ENCODE peak calls at places on chromosomes 12 and 14, in nine cellular contexts. K, Y, Q, N, U, Z, P, R and M are unnamed samples.

GRCh38 chr12:85394809-85395208 is 114.8 kb downstream of the ALX1 start:
- DNase-seq in U (no peak), N (no peak), K (no peak), R (no peak), P (no peak), Z (no peak), Y (no peak), Q (no peak), M (no peak)

GRCh38 chr12:55974308-55974724 is 438 bp downstream of the RAB5B start:
- DNase-seq in N (peak; percentile 81), Y (peak; percentile 49), U (peak; percentile 56), Z (peak; percentile 64), R (peak; percentile 45), K (no peak), Q (no peak), P (peak; percentile 79), M (peak; percentile 52)

GRCh38 chr14:54976316-54976715 is 50.6 kb downstream of the WDHD1 start:
- DNase-seq in R (peak; percentile 71), K (no peak), Q (no peak), Y (peak; percentile 72), P (no peak), U (no peak), N (no peak), Z (no peak), M (no peak)

GRCh38 chr14:100486025-100486828 is 101.0 kb downstream of the BEGAIN start:
- DNase-seq in P (peak; percentile 89), U (peak; percentile 56), N (peak; percentile 88), R (peak; percentile 64), K (peak; percentile 93), Z (peak; percentile 70), Y (peak; percentile 39), Q (peak; percentile 89), M (peak; percentile 85)

GRCh38 chr14:23492618-23493272 is 23.2 kb downstream of the NGDN start:
- DNase-seq in Z (no peak), N (no peak), R (no peak), K (no peak), Q (no peak), Y (no peak), P (no peak), U (no peak), M (no peak)

GRCh38 chr14:99185436-99186068 is 86.4 kb downstream of the BCL11B start:
- DNase-seq in Z (no peak), R (no peak), K (no peak), Q (no peak), P (no peak), N (no peak), U (no peak), Y (no peak), M (no peak)

GRCh38 chr14:99518441-99519346 is 37.5 kb downstream of the CCNK start:
- DNase-seq in K (peak; percentile 71), Z (peak; percentile 76), Q (peak; percentile 83), U (peak; percentile 72), P (peak; percentile 82), R (peak; percentile 38), N (peak; percentile 92), Y (peak; percentile 58), M (peak; percentile 75)

GRCh38 chr14:65277580-65278270 is 134.8 kb upstream of the FUT8 start:
- DNase-seq in K (peak; percentile 28), Q (no peak), R (no peak), N (no peak), Y (no peak), U (no peak), Z (no peak), P (no peak), M (no peak)

GRCh38 chr12:79886917-79887519 is 47.9 kb downstream of the PPP1R12A start:
- DNase-seq in Y (peak; percentile 41), K (peak; percentile 42), U (peak; percentile 52), R (peak; percentile 78), Q (no peak), Z (peak; percentile 14), N (peak; percentile 86), P (peak; percentile 42), M (no peak)

GRCh38 chr14:21440857-21441256 is 15.1 kb downstream of the CHD8 start:
- DNase-seq in K (no peak), N (no peak), Y (no peak), R (no peak), Z (peak; percentile 21), Q (no peak), U (no peak), P (no peak), M (no peak)

GRCh38 chr12:48767047-48767446 is 21.8 kb downstream of the ADCY6 start:
- DNase-seq in R (no peak), Z (no peak), Y (no peak), U (no peak), N (no peak), K (no peak), P (no peak), Q (no peak), M (no peak)

GRCh38 chr12:48768147-48768546 is 20.7 kb downstream of the ADCY6 start:
- DNase-seq in N (no peak), Y (no peak), P (no peak), Q (no peak), U (no peak), Z (no peak), R (no peak), K (peak; percentile 79), M (no peak)

GRCh38 chr12:48767521-48767920 is 21.4 kb downstream of the ADCY6 start:
- DNase-seq in N (no peak), Z (no peak), P (no peak), K (no peak), Y (no peak), U (no peak), Q (no peak), R (no peak), M (no peak)

GRCh38 chr12:48765753-48766162 is 23.1 kb downstream of the ADCY6 start:
- DNase-seq in Q (no peak), R (peak; percentile 26), P (no peak), U (no peak), N (no peak), Y (no peak), K (no peak), Z (no peak), M (peak; percentile 11)

GRCh38 chr12:48764521-48764920 is 24.4 kb downstream of the ADCY6 start:
- DNase-seq in Z (no peak), R (no peak), U (no peak), Q (no peak), K (no peak), N (no peak), P (no peak), Y (peak; percentile 33), M (no peak)
- H3K27ac ChIP-seq in Z (no peak overlapping the region), R (no peak overlapping the region), U (no peak overlapping the region), Q (no peak overlapping the region), K (no peak overlapping the region), N (no peak overlapping the region), P (no peak overlapping the region), Y (no peak overlapping the region), M (no peak overlapping the region)

GRCh38 chr14:32081901-32082300 is 4.8 kb downstream of the ARHGAP5 start:
- DNase-seq in U (no peak), Q (peak; percentile 28), Z (no peak), Y (no peak), K (peak; percentile 55), N (no peak), P (no peak), R (no peak), M (no peak)
- H4K20me1 ChIP-seq in U (peaks cover 18% of the 10 kb centered on the region), Q (no peaks in the 10 kb centered on the region), Z (peaks cover 7% of the 10 kb centered on the region), Y (no peaks in the 10 kb centered on the region), K (peaks cover 87% of the 10 kb centered on the region), N (peaks cover 22% of the 10 kb centered on the region), P (peaks cover 82% of the 10 kb centered on the region), R (peaks cover 4% of the 10 kb centered on the region), M (peaks cover 58% of the 10 kb centered on the region)

GRCh38 chr14:34356267-34356660 is 105.8 kb downstream of the SPTSSA start:
- DNase-seq in Z (no peak), N (no peak), U (no peak), Q (no peak), Y (peak; percentile 84), R (peak; percentile 54), P (no peak), K (no peak), M (no peak)
- H3K27ac ChIP-seq in Z (no peak overlapping the region), N (no peak overlapping the region), U (no peak overlapping the region), Q (no peak overlapping the region), Y (peak overlapping the region; percentile 83), R (no peak overlapping the region), P (peak overlapping the region; percentile 10), K (no peak overlapping the region), M (no peak overlapping the region)

GRCh38 chr14:69617796-69618195 is 6.4 kb downstream of the SUSD6 start:
- DNase-seq in Y (no peak), Q (no peak), N (no peak), Z (no peak), K (no peak), P (no peak), R (no peak), U (peak; percentile 57), M (no peak)

GRCh38 chr14:69616408-69616773 is 5.0 kb downstream of the SUSD6 start:
- DNase-seq in U (no peak), P (no peak), N (peak; percentile 74), Y (no peak), K (no peak), Q (no peak), Z (no peak), R (no peak), M (no peak)

GRCh38 chr14:69613312-69614073 is 2.1 kb downstream of the SUSD6 start:
- DNase-seq in U (no peak), P (no peak), Q (no peak), N (peak; percentile 65), R (no peak), K (no peak), Z (no peak), Y (no peak), M (no peak)

GRCh38 chr14:69614592-69614991 is 3.2 kb downstream of the SUSD6 start:
- DNase-seq in K (no peak), Y (no peak), U (peak; percentile 90), R (no peak), P (no peak), Q (no peak), N (peak; percentile 96), Z (no peak), M (no peak)

DNA sequence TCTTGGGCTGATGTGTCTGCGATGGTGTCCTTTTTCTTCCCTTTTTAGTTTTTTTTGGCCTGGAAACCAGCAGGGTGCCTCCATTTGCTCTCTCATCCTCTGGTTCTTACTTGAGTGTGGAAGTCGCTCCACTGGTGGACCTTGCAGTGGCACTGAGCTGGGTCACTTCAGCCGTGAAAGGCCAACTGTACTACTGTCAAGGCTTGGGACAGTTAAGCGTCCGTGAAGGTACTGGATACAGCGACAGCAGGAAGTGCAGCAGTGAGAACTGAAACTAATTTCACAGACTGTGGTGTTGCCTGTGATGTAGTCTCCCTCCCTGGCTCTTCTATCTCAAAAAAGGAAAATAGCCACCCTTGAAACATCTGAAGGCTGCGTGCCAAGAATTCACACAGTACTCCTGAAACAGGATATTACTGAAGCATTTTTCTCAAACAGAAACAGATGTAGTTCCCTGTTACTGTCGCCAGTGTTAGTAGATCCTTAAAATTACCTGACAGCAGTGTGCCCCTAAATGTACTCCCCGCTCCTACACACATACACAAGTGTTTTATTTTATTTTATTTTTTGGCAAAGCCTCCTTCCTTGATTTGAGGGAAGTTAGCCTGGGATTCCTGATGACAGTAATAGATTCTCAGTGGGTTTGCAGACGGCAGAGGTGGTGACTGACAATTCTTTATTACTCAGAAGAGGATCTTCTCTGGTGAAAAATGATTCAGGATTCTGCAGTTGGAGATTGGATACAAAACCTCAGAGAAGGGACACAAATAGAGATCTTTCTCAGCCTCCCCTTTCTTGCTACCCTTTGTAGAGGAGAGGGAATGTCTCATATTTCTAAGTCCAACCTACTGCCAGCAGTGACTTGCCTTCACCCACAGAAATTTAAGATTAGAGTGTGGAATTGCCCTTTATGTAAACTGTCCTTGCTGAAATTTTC is 4.3 kb downstream of the SUSD6 start:
- DNase-seq in Y (peak; percentile 61), U (peak; percentile 89), Z (no peak), Q (no peak), P (no peak), N (peak; percentile 91), K (no peak), R (peak; percentile 51), M (peak; percentile 53)
- H4K20me1 ChIP-seq in Y (no peaks in the 10 kb centered on the region), U (peaks cover 38% of the 10 kb centered on the region), Z (peaks cover 2% of the 10 kb centered on the region), Q (no peaks in the 10 kb centered on the region), P (peaks cover 66% of the 10 kb centered on the region), N (no peaks in the 10 kb centered on the region), K (peaks cover 5% of the 10 kb centered on the region), R (no peaks in the 10 kb centered on the region), M (no peaks in the 10 kb centered on the region)

GRCh38 chr12:47813491-47814196 is 6.1 kb downstream of the HDAC7 start:
- DNase-seq in R (no peak), Y (no peak), P (no peak), Q (peak; percentile 74), Z (peak; percentile 53), U (peak; percentile 89), N (peak; percentile 84), K (peak; percentile 53), M (no peak)
- H3K27ac ChIP-seq in R (peak overlapping the region; percentile 92), Y (peak overlapping the region; percentile 47), P (peak overlapping the region; percentile 98), Q (peak overlapping the region; percentile 9), Z (peak overlapping the region; percentile 91), U (peak overlapping the region; percentile 96), N (peak overlapping the region; percentile 98), K (peak overlapping the region; percentile 60), M (peak overlapping the region; percentile 62)